ENCODE peak calls at places on chromosomes 5 and 9, in nine cellular contexts. One of them, this sample, is unnamed.

GRCh38 chr9:32875748-32876147 is 92.4 kb downstream of the TMEM215 start:
- DNase-seq in GM06990: no peak
- DNase-seq in stimulated activated CD4-positive, alpha-beta T cell treated with anti-CD3 and anti-CD28 coated beads, Interleukin-4, amount 100 ng/mL, for 1 hour: no peak
- DNase-seq in activated naive CD8-positive, alpha-beta T cell treated with anti-CD3 and anti-CD28 coated beads, Interleukin-2, amount 50 U/mL, for 24 hours: no peak
- DNase-seq in NCI-H1436 treated with DMSO at 0.1 percent for 48 hours: no peak
- DNase-seq in nephron progenitor cell: no peak
- DNase-seq in MCF 10A: no peak
- DNase-seq in NCI-H1092: no peak
- DNase-seq in NCI-H345: no peak
- DNase-seq in this sample: peak; percentile 16

GRCh38 chr9:37511006-37511714 is 25.4 kb downstream of the POLR1E start:
- DNase-seq in GM06990: no peak
- DNase-seq in stimulated activated CD4-positive, alpha-beta T cell treated with anti-CD3 and anti-CD28 coated beads, Interleukin-4, amount 100 ng/mL, for 1 hour: no peak
- DNase-seq in activated naive CD8-positive, alpha-beta T cell treated with anti-CD3 and anti-CD28 coated beads, Interleukin-2, amount 50 U/mL, for 24 hours: peak; percentile 16
- DNase-seq in NCI-H1436 treated with DMSO at 0.1 percent for 48 hours: no peak
- DNase-seq in nephron progenitor cell: peak; percentile 41
- DNase-seq in MCF 10A: peak; percentile 11
- DNase-seq in NCI-H1092: no peak
- DNase-seq in NCI-H345: no peak
- DNase-seq in this sample: peak; percentile 48

GRCh38 chr9:87537625-87538024 is 40.0 kb downstream of the DAPK1 start:
- DNase-seq in GM06990: no peak
- DNase-seq in stimulated activated CD4-positive, alpha-beta T cell treated with anti-CD3 and anti-CD28 coated beads, Interleukin-4, amount 100 ng/mL, for 1 hour: no peak
- DNase-seq in activated naive CD8-positive, alpha-beta T cell treated with anti-CD3 and anti-CD28 coated beads, Interleukin-2, amount 50 U/mL, for 24 hours: no peak
- DNase-seq in NCI-H1436 treated with DMSO at 0.1 percent for 48 hours: no peak
- DNase-seq in nephron progenitor cell: no peak
- DNase-seq in MCF 10A: no peak
- DNase-seq in NCI-H1092: no peak
- DNase-seq in NCI-H345: no peak
- DNase-seq in this sample: no peak

GRCh38 chr5:77407152-77407551 is 85.0 kb downstream of the WDR41 start:
- DNase-seq in GM06990: no peak
- DNase-seq in stimulated activated CD4-positive, alpha-beta T cell treated with anti-CD3 and anti-CD28 coated beads, Interleukin-4, amount 100 ng/mL, for 1 hour: no peak
- DNase-seq in activated naive CD8-positive, alpha-beta T cell treated with anti-CD3 and anti-CD28 coated beads, Interleukin-2, amount 50 U/mL, for 24 hours: no peak
- DNase-seq in NCI-H1436 treated with DMSO at 0.1 percent for 48 hours: no peak
- DNase-seq in nephron progenitor cell: no peak
- DNase-seq in MCF 10A: no peak
- DNase-seq in NCI-H1092: no peak
- DNase-seq in NCI-H345: no peak
- DNase-seq in this sample: no peak

GRCh38 chr9:27341545-27342294 is 44.8 kb upstream of the EQTN start:
- DNase-seq in GM06990: no peak
- DNase-seq in stimulated activated CD4-positive, alpha-beta T cell treated with anti-CD3 and anti-CD28 coated beads, Interleukin-4, amount 100 ng/mL, for 1 hour: no peak
- DNase-seq in activated naive CD8-positive, alpha-beta T cell treated with anti-CD3 and anti-CD28 coated beads, Interleukin-2, amount 50 U/mL, for 24 hours: no peak
- DNase-seq in NCI-H1436 treated with DMSO at 0.1 percent for 48 hours: no peak
- DNase-seq in nephron progenitor cell: no peak
- DNase-seq in MCF 10A: no peak
- DNase-seq in NCI-H1092: no peak
- DNase-seq in NCI-H345: no peak
- DNase-seq in this sample: no peak

GRCh38 chr5:147190236-147190815 is 44.5 kb upstream of the STK32A start:
- DNase-seq in GM06990: no peak
- DNase-seq in stimulated activated CD4-positive, alpha-beta T cell treated with anti-CD3 and anti-CD28 coated beads, Interleukin-4, amount 100 ng/mL, for 1 hour: no peak
- DNase-seq in activated naive CD8-positive, alpha-beta T cell treated with anti-CD3 and anti-CD28 coated beads, Interleukin-2, amount 50 U/mL, for 24 hours: no peak
- DNase-seq in NCI-H1436 treated with DMSO at 0.1 percent for 48 hours: no peak
- DNase-seq in nephron progenitor cell: no peak
- DNase-seq in MCF 10A: no peak
- DNase-seq in NCI-H1092: no peak
- DNase-seq in NCI-H345: no peak
- DNase-seq in this sample: no peak

GRCh38 chr9:93306081-93306480 is 122.1 kb downstream of the WNK2 start:
- DNase-seq in GM06990: no peak
- DNase-seq in stimulated activated CD4-positive, alpha-beta T cell treated with anti-CD3 and anti-CD28 coated beads, Interleukin-4, amount 100 ng/mL, for 1 hour: no peak
- DNase-seq in activated naive CD8-positive, alpha-beta T cell treated with anti-CD3 and anti-CD28 coated beads, Interleukin-2, amount 50 U/mL, for 24 hours: no peak
- DNase-seq in NCI-H1436 treated with DMSO at 0.1 percent for 48 hours: no peak
- DNase-seq in nephron progenitor cell: no peak
- DNase-seq in MCF 10A: no peak
- DNase-seq in NCI-H1092: no peak
- DNase-seq in NCI-H345: no peak
- DNase-seq in this sample: no peak

GRCh38 chr5:59164041-59164830 is 581.4 kb downstream of the RAB3C start:
- DNase-seq in GM06990: no peak
- DNase-seq in stimulated activated CD4-positive, alpha-beta T cell treated with anti-CD3 and anti-CD28 coated beads, Interleukin-4, amount 100 ng/mL, for 1 hour: no peak
- DNase-seq in activated naive CD8-positive, alpha-beta T cell treated with anti-CD3 and anti-CD28 coated beads, Interleukin-2, amount 50 U/mL, for 24 hours: no peak
- DNase-seq in NCI-H1436 treated with DMSO at 0.1 percent for 48 hours: no peak
- DNase-seq in nephron progenitor cell: no peak
- DNase-seq in MCF 10A: no peak
- DNase-seq in NCI-H1092: no peak
- DNase-seq in NCI-H345: no peak
- DNase-seq in this sample: no peak

GRCh38 chr9:133031496-133031911 is 707 bp downstream of the GTF3C5 start:
- DNase-seq in GM06990: no peak
- DNase-seq in stimulated activated CD4-positive, alpha-beta T cell treated with anti-CD3 and anti-CD28 coated beads, Interleukin-4, amount 100 ng/mL, for 1 hour: no peak
- DNase-seq in activated naive CD8-positive, alpha-beta T cell treated with anti-CD3 and anti-CD28 coated beads, Interleukin-2, amount 50 U/mL, for 24 hours: peak; percentile 18
- DNase-seq in NCI-H1436 treated with DMSO at 0.1 percent for 48 hours: no peak
- DNase-seq in nephron progenitor cell: no peak
- DNase-seq in MCF 10A: no peak
- DNase-seq in NCI-H1092: no peak
- DNase-seq in NCI-H345: no peak
- DNase-seq in this sample: no peak

GRCh38 chr5:41246376-41246775 is 33.0 kb upstream of the C6 start:
- DNase-seq in GM06990: no peak
- DNase-seq in stimulated activated CD4-positive, alpha-beta T cell treated with anti-CD3 and anti-CD28 coated beads, Interleukin-4, amount 100 ng/mL, for 1 hour: no peak
- DNase-seq in activated naive CD8-positive, alpha-beta T cell treated with anti-CD3 and anti-CD28 coated beads, Interleukin-2, amount 50 U/mL, for 24 hours: no peak
- DNase-seq in NCI-H1436 treated with DMSO at 0.1 percent for 48 hours: no peak
- DNase-seq in nephron progenitor cell: no peak
- DNase-seq in MCF 10A: peak; percentile 91
- DNase-seq in NCI-H1092: no peak
- DNase-seq in NCI-H345: no peak
- DNase-seq in this sample: no peak

GRCh38 chr9:125949721-125950465 is 202.7 kb downstream of the PBX3 start:
- DNase-seq in GM06990: no peak
- DNase-seq in stimulated activated CD4-positive, alpha-beta T cell treated with anti-CD3 and anti-CD28 coated beads, Interleukin-4, amount 100 ng/mL, for 1 hour: no peak
- DNase-seq in activated naive CD8-positive, alpha-beta T cell treated with anti-CD3 and anti-CD28 coated beads, Interleukin-2, amount 50 U/mL, for 24 hours: no peak
- DNase-seq in NCI-H1436 treated with DMSO at 0.1 percent for 48 hours: no peak
- DNase-seq in nephron progenitor cell: no peak
- DNase-seq in MCF 10A: no peak
- DNase-seq in NCI-H1092: no peak
- DNase-seq in NCI-H345: no peak
- DNase-seq in this sample: no peak

GRCh38 chr5:14852779-14853178 is 18.8 kb downstream of the ANKH start:
- DNase-seq in GM06990: no peak
- DNase-seq in stimulated activated CD4-positive, alpha-beta T cell treated with anti-CD3 and anti-CD28 coated beads, Interleukin-4, amount 100 ng/mL, for 1 hour: no peak
- DNase-seq in activated naive CD8-positive, alpha-beta T cell treated with anti-CD3 and anti-CD28 coated beads, Interleukin-2, amount 50 U/mL, for 24 hours: no peak
- DNase-seq in NCI-H1436 treated with DMSO at 0.1 percent for 48 hours: no peak
- DNase-seq in nephron progenitor cell: no peak
- DNase-seq in MCF 10A: no peak
- DNase-seq in NCI-H1092: no peak
- DNase-seq in NCI-H345: no peak
- DNase-seq in this sample: no peak

GRCh38 chr5:180090769-180091546 is 19.4 kb upstream of the RNF130 start:
- DNase-seq in GM06990: no peak
- DNase-seq in stimulated activated CD4-positive, alpha-beta T cell treated with anti-CD3 and anti-CD28 coated beads, Interleukin-4, amount 100 ng/mL, for 1 hour: no peak
- DNase-seq in activated naive CD8-positive, alpha-beta T cell treated with anti-CD3 and anti-CD28 coated beads, Interleukin-2, amount 50 U/mL, for 24 hours: no peak
- DNase-seq in NCI-H1436 treated with DMSO at 0.1 percent for 48 hours: no peak
- DNase-seq in nephron progenitor cell: no peak
- DNase-seq in MCF 10A: peak; percentile 61
- DNase-seq in NCI-H1092: no peak
- DNase-seq in NCI-H345: peak; percentile 32
- DNase-seq in this sample: no peak

GRCh38 chr9:111178361-111179043 is 140.2 kb upstream of the LPAR1 start:
- DNase-seq in GM06990: no peak
- DNase-seq in stimulated activated CD4-positive, alpha-beta T cell treated with anti-CD3 and anti-CD28 coated beads, Interleukin-4, amount 100 ng/mL, for 1 hour: no peak
- DNase-seq in activated naive CD8-positive, alpha-beta T cell treated with anti-CD3 and anti-CD28 coated beads, Interleukin-2, amount 50 U/mL, for 24 hours: no peak
- DNase-seq in NCI-H1436 treated with DMSO at 0.1 percent for 48 hours: no peak
- DNase-seq in nephron progenitor cell: no peak
- DNase-seq in MCF 10A: peak; percentile 61
- DNase-seq in NCI-H1092: no peak
- DNase-seq in NCI-H345: no peak
- DNase-seq in this sample: peak; percentile 11

GRCh38 chr5:95862636-95863382 is 40.3 kb upstream of the GLRX start:
- DNase-seq in GM06990: no peak
- DNase-seq in stimulated activated CD4-positive, alpha-beta T cell treated with anti-CD3 and anti-CD28 coated beads, Interleukin-4, amount 100 ng/mL, for 1 hour: no peak
- DNase-seq in activated naive CD8-positive, alpha-beta T cell treated with anti-CD3 and anti-CD28 coated beads, Interleukin-2, amount 50 U/mL, for 24 hours: no peak
- DNase-seq in NCI-H1436 treated with DMSO at 0.1 percent for 48 hours: peak; percentile 58
- DNase-seq in nephron progenitor cell: no peak
- DNase-seq in MCF 10A: no peak
- DNase-seq in NCI-H1092: peak; percentile 35
- DNase-seq in NCI-H345: no peak
- DNase-seq in this sample: peak; percentile 32

GRCh38 chr9:38052147-38052546 is 16.9 kb downstream of the SHB start:
- DNase-seq in GM06990: no peak
- DNase-seq in stimulated activated CD4-positive, alpha-beta T cell treated with anti-CD3 and anti-CD28 coated beads, Interleukin-4, amount 100 ng/mL, for 1 hour: no peak
- DNase-seq in activated naive CD8-positive, alpha-beta T cell treated with anti-CD3 and anti-CD28 coated beads, Interleukin-2, amount 50 U/mL, for 24 hours: no peak
- DNase-seq in NCI-H1436 treated with DMSO at 0.1 percent for 48 hours: no peak
- DNase-seq in nephron progenitor cell: no peak
- DNase-seq in MCF 10A: no peak
- DNase-seq in NCI-H1092: no peak
- DNase-seq in NCI-H345: no peak
- DNase-seq in this sample: no peak

GRCh38 chr5:102921341-102922047 is 166.4 kb downstream of the PAM start:
- DNase-seq in GM06990: no peak
- DNase-seq in stimulated activated CD4-positive, alpha-beta T cell treated with anti-CD3 and anti-CD28 coated beads, Interleukin-4, amount 100 ng/mL, for 1 hour: no peak
- DNase-seq in activated naive CD8-positive, alpha-beta T cell treated with anti-CD3 and anti-CD28 coated beads, Interleukin-2, amount 50 U/mL, for 24 hours: no peak
- DNase-seq in NCI-H1436 treated with DMSO at 0.1 percent for 48 hours: no peak
- DNase-seq in nephron progenitor cell: no peak
- DNase-seq in MCF 10A: no peak
- DNase-seq in NCI-H1092: no peak
- DNase-seq in NCI-H345: no peak
- DNase-seq in this sample: no peak